ENCODE peak calls at places on chromosome 15, in eight cellular contexts. X is IMR-90, Z is NT2/D1, S is MM.1S, J is fibroblast of lung, R is neural progenitor cell, W is endothelial cell of umbilical vein, V is mesenchymal stem cell. B is an unnamed sample.

GRCh38 chr15:68337826-68338225 is 60.3 kb downstream of the FEM1B start:
- DNase-seq in X (no peak), Z (no peak), S (no peak), J (no peak), R (no peak), W (no peak), V (peak; percentile 20), B (no peak)

GRCh38 chr15:99121691-99122410 is 17.0 kb downstream of the SYNM start:
- DNase-seq in X (no peak), Z (no peak), S (no peak), J (no peak), R (no peak), W (peak; percentile 47), V (no peak), B (no peak)

GRCh38 chr15:70398694-70399093 is 301.0 kb upstream of the TLE3 start:
- DNase-seq in X (no peak), Z (no peak), S (no peak), J (no peak), R (no peak), W (no peak), V (no peak), B (no peak)

GRCh38 chr15:58988011-58988785 is 735 bp downstream of the RNF111 start:
- DNase-seq in X (peak; percentile 28), Z (peak; percentile 30), S (peak; percentile 43), J (peak; percentile 48), R (peak; percentile 87), W (peak; percentile 62), V (peak; percentile 55), B (peak; percentile 84)

GRCh38 chr15:92584105-92584504 is 71.5 kb downstream of the FAM174B start:
- DNase-seq in X (no peak), Z (no peak), S (no peak), J (no peak), R (no peak), W (no peak), V (no peak), B (peak; percentile 2)

GRCh38 chr15:37220949-37221670 is 120.8 kb upstream of the MEIS2 start:
- DNase-seq in X (no peak), Z (no peak), S (no peak), J (no peak), R (no peak), W (no peak), V (no peak), B (no peak)

GRCh38 chr15:68431792-68432401 is at the start of gene ITGA11:
- DNase-seq in X (peak; percentile 34), Z (peak; percentile 39), S (peak; percentile 42), J (peak; percentile 74), R (peak; percentile 90), W (peak; percentile 60), V (peak; percentile 78), B (peak; percentile 87)

GRCh38 chr15:56820333-56820732 is 87.0 kb upstream of the ZNF280D start:
- DNase-seq in X (no peak), Z (no peak), S (no peak), J (no peak), R (no peak), W (no peak), V (no peak), B (no peak)

GRCh38 chr15:69719527-69719926 is 266.9 kb downstream of the RPLP1 start:
- DNase-seq in X (no peak), Z (no peak), S (no peak), J (peak; percentile 46), R (no peak), W (no peak), V (peak; percentile 31), B (no peak)

GRCh38 chr15:73052679-73053397 is 575 bp downstream of the NEO1 start:
- DNase-seq in X (peak; percentile 38), Z (peak; percentile 32), S (peak; percentile 59), J (peak; percentile 39), R (peak; percentile 90), W (no peak), V (peak; percentile 80), B (peak; percentile 58)

GRCh38 chr15:82646250-82647044 is 716 bp downstream of the CPEB1 start:
- DNase-seq in X (no peak), Z (no peak), S (no peak), J (no peak), R (peak; percentile 49), W (no peak), V (no peak), B (no peak)

GRCh38 chr15:67845974-67846373 is 6.1 kb upstream of the RNU6-1 start:
- DNase-seq in X (no peak), Z (no peak), S (no peak), J (no peak), R (no peak), W (no peak), V (no peak), B (no peak)

GRCh38 chr15:92091155-92091734 is 237.7 kb downstream of the SLCO3A1 start:
- DNase-seq in X (peak; percentile 11), Z (peak; percentile 85), S (no peak), J (peak; percentile 18), R (peak; percentile 80), W (peak; percentile 25), V (no peak), B (peak; percentile 44)

GRCh38 chr15:80710635-80711553 is 15.8 kb downstream of the ABHD17C start:
- DNase-seq in X (peak; percentile 63), Z (no peak), S (no peak), J (peak; percentile 51), R (no peak), W (no peak), V (peak; percentile 42), B (no peak)

GRCh38 chr15:53786421-53786820 is 27.0 kb upstream of the WDR72 start:
- DNase-seq in X (no peak), Z (no peak), S (no peak), J (no peak), R (no peak), W (no peak), V (no peak), B (no peak)

GRCh38 chr15:42344763-42345162 is 14.5 kb upstream of the CAPN3 start:
- DNase-seq in X (peak; percentile 83), Z (no peak), S (no peak), J (peak; percentile 77), R (no peak), W (peak; percentile 49), V (peak; percentile 30), B (peak; percentile 68)

GRCh38 chr15:47824185-47824584 is 106.9 kb downstream of the SEMA6D start:
- DNase-seq in X (no peak), Z (no peak), S (no peak), J (no peak), R (no peak), W (no peak), V (no peak), B (no peak)

GRCh38 chr15:70342554-70343548 is 245.1 kb upstream of the TLE3 start:
- DNase-seq in X (no peak), Z (no peak), S (no peak), J (no peak), R (no peak), W (no peak), V (no peak), B (no peak)

GRCh38 chr15:38620851-38621594 is 56.4 kb upstream of the RASGRP1 start:
- DNase-seq in X (no peak), Z (no peak), S (no peak), J (no peak), R (no peak), W (no peak), V (no peak), B (no peak)

GRCh38 chr15:99485992-99486370 is 79.8 kb upstream of the MEF2A start:
- DNase-seq in X (no peak), Z (no peak), S (no peak), J (peak; percentile 25), R (no peak), W (no peak), V (no peak), B (no peak)

GRCh38 chr15:68315495-68316007 is 38.0 kb downstream of the FEM1B start:
- DNase-seq in X (peak; percentile 12), Z (peak; percentile 15), S (no peak), J (peak; percentile 29), R (peak; percentile 62), W (peak; percentile 86), V (no peak), B (no peak)

GRCh38 chr15:82919231-82919886 is 33.2 kb downstream of the HOMER2 start:
- DNase-seq in X (no peak), Z (no peak), S (no peak), J (no peak), R (no peak), W (no peak), V (no peak), B (no peak)

GRCh38 chr15:69090197-69090948 is 70.1 kb upstream of the GLCE start:
- DNase-seq in X (peak; percentile 29), Z (peak; percentile 88), S (no peak), J (peak; percentile 64), R (peak; percentile 34), W (no peak), V (peak; percentile 59), B (peak; percentile 15)

GRCh38 chr15:69080203-69080957 is 65.9 kb downstream of the NOX5 start:
- DNase-seq in X (no peak), Z (peak; percentile 61), S (no peak), J (peak; percentile 25), R (peak; percentile 30), W (peak; percentile 72), V (no peak), B (no peak)

DNA sequence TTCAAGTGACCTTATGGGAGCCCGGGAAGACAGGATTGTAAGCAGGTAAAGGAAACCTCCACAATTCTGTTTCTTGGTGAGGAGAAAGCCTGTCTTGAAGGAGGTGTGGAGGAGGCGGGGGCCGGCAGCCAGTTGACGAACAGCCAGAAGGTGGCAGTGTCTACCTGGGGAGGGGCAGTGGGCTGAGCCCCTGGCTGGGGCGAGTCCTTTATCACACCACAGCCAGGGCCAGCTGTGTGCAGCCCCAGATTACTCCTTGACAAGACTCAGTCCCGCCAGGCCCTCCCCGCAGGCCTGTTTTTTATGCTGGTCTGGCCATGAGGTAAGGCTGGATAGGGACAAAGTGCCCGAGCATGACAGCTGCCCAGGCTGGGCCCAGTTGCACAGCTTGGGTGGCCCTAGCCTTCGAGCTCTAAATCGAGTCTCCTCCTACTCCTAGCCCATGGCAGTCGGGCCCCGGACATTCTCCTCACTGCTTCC is 40.9 kb upstream of the IDH2 start:
- DNase-seq in X (peak; percentile 33), Z (peak; percentile 78), S (peak; percentile 70), J (peak; percentile 34), R (peak; percentile 93), W (peak; percentile 60), V (peak; percentile 76), B (peak; percentile 18)
- H3K9ac ChIP-seq in X (no peak overlapping the region), Z (peak overlapping the region; percentile 67), S (no peak overlapping the region), J (no peak overlapping the region), R (no peak overlapping the region), W (no peak overlapping the region), V (no peak overlapping the region), B (no peak overlapping the region)

GRCh38 chr15:75570119-75570518 is 9.0 kb downstream of the PTPN9 start:
- DNase-seq in X (no peak), Z (no peak), S (no peak), J (no peak), R (no peak), W (no peak), V (no peak), B (no peak)
- H3K9ac ChIP-seq in X (no peak overlapping the region), Z (no peak overlapping the region), S (no peak overlapping the region), J (no peak overlapping the region), R (no peak overlapping the region), W (no peak overlapping the region), V (no peak overlapping the region), B (no peak overlapping the region)

GRCh38 chr15:78051622-78052405 is 25.7 kb downstream of the TBC1D2B start:
- DNase-seq in X (peak; percentile 56), Z (no peak), S (no peak), J (peak; percentile 67), R (no peak), W (peak; percentile 56), V (no peak), B (no peak)
- H3K9ac ChIP-seq in X (no peak overlapping the region), Z (no peak overlapping the region), S (no peak overlapping the region), J (no peak overlapping the region), R (no peak overlapping the region), W (peak overlapping the region; percentile 5), V (no peak overlapping the region), B (no peak overlapping the region)

GRCh38 chr15:71591057-71591456 is 219.3 kb upstream of the NR2E3 start:
- DNase-seq in X (no peak), Z (no peak), S (no peak), J (no peak), R (no peak), W (no peak), V (peak; percentile 12), B (no peak)
- H3K9ac ChIP-seq in X (no peak overlapping the region), Z (no peak overlapping the region), S (no peak overlapping the region), J (no peak overlapping the region), R (no peak overlapping the region), W (no peak overlapping the region), V (no peak overlapping the region), B (no peak overlapping the region)

B was measured in adipocyte.